ENCODE peak calls at places on chromosomes 4 and X, in seven cellular contexts. E, R, W, C, V, K and L are unnamed samples.

GRCh38 chr4:153873741-153874140 is 84.9 kb upstream of the SFRP2 start:
- DNase-seq in V (no peak), E (no peak), W (no peak), C (no peak), R (no peak), K (no peak), L (no peak)

GRCh38 chr4:46886711-46887110 is 22.3 kb downstream of the COX7B2 start:
- DNase-seq in W (no peak), K (no peak), E (peak; percentile 37), R (no peak), C (no peak), V (no peak), L (no peak)

GRCh38 chr4:41178372-41179085 is 35.8 kb downstream of the APBB2 start:
- DNase-seq in V (no peak), W (no peak), K (no peak), E (peak; percentile 95), C (no peak), R (no peak), L (no peak)

GRCh38 chrX:106306391-106306947 is 138.4 kb downstream of the PWWP3B start:
- DNase-seq in C (no peak), R (no peak), E (no peak), W (no peak), V (no peak), K (no peak), L (no peak)

GRCh38 chrX:48450076-48450475 is 20.0 kb downstream of the SLC38A5 start:
- DNase-seq in E (no peak), C (no peak), R (no peak), W (no peak), V (no peak), K (no peak), L (no peak)

GRCh38 chr4:35772291-35772690 is 472.0 kb downstream of the ARAP2 start:
- DNase-seq in V (no peak), R (no peak), W (no peak), C (no peak), E (no peak), K (no peak), L (no peak)

GRCh38 chr4:19177616-19178015 is 1074.1 kb upstream of the SLIT2 start:
- DNase-seq in E (peak; percentile 34), K (no peak), R (no peak), C (no peak), W (no peak), V (no peak), L (no peak)

GRCh38 chr4:82741188-82741587 is 57.4 kb downstream of the SCD5 start:
- DNase-seq in E (no peak), K (no peak), R (no peak), C (no peak), V (no peak), W (no peak), L (no peak)

GRCh38 chr4:84750956-84751275 is 168.0 kb downstream of the CDS1 start:
- DNase-seq in V (no peak), E (no peak), W (no peak), C (no peak), K (no peak), R (no peak), L (no peak)

DNA sequence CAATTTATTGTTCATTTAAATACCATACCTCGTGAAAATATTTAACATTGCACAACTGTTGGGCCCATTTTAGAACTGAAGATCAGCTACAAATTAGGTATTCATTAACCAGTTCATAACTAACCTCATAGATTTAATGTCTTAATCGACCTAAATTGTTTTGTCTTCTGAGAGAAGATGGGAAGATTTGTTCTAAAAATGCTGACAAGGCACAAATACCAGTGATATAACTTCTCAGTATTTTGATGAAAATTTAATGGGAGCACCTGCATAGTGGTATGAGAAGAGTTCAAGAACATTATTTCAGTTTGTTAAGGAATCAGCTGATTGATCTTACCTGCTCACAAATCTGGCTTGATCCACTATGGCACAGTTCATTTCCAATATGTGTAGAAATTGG is 33.9 kb downstream of the POF1B start:
- DNase-seq in E (no peak), V (no peak), R (no peak), K (no peak), W (no peak), C (no peak), L (no peak)
- H3K27me3 ChIP-seq in E (no peaks in the 10 kb centered on the region), V (no peaks in the 10 kb centered on the region), R (no peaks in the 10 kb centered on the region), K (no peaks in the 10 kb centered on the region), W (no peaks in the 10 kb centered on the region), C (no peaks in the 10 kb centered on the region), L (no peaks in the 10 kb centered on the region)

GRCh38 chrX:17829526-17829925 is 31.6 kb downstream of the RAI2 start:
- DNase-seq in R (no peak), E (peak; percentile 45), V (no peak), W (no peak), C (no peak), K (no peak), L (no peak)
- TF ChIP-seq CTCF in R (no peak), E (no peak), V (no peak), W (no peak), C (no peak), K (no peak), L (no peak)

GRCh38 chrX:118231464-118231863 is 114.4 kb upstream of the WDR44 start:
- DNase-seq in W (no peak), C (no peak), R (no peak), K (no peak), V (no peak), E (peak; percentile 49), L (no peak)
- H3K36me3 ChIP-seq in W (no peaks in the 10 kb centered on the region), C (no peaks in the 10 kb centered on the region), R (no peaks in the 10 kb centered on the region), K (no peaks in the 10 kb centered on the region), V (no peaks in the 10 kb centered on the region), E (no peaks in the 10 kb centered on the region), L (no peaks in the 10 kb centered on the region)

DNA sequence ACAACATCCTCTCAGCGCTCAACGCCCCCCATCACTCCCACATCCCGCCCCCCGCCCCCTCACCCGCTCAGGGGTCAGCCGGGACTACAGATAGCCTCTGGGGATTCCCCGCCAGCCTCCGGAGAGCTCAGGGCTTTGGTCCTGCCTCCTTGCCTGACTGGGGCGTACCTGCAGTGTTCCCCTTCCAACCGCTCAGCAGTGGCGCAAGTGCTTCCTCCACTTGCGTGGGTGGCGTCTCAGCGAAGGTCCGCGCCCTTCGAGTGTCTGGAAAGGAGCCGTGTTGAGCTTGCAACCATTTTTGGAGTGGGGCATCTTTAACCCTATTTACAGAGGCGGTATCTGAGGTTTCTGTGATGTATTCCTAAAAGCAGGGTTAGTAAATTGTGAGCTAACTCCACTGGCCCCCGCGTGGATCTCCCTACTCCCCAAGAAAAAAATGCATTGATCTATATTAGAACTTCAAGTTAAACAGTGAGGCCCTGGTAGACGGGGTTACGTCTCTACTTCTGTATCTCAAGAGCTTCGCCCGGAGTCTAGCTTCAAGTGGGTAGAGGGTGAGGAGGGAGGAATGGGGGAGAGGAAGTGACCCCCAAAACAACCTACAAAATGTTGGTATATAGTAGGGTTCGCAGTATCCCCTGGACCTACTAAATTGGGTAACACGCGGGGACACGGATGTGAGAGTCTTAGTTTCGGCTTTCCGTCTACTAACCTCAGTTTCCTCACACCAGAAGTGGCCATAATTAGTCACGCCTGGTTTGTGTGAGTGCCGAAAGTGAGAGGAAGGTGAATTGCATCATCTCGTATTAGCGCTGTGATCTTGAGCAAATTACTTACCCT is 16.1 kb downstream of the NKX3-2 start:
- DNase-seq in V (no peak), C (no peak), K (no peak), W (no peak), R (peak; percentile 68), E (no peak), L (peak; percentile 70)
- H3K27me3 ChIP-seq in V (peaks cover 98% of the 10 kb centered on the region), C (peaks cover 91% of the 10 kb centered on the region), K (peaks cover 95% of the 10 kb centered on the region), W (peaks cover 95% of the 10 kb centered on the region), R (peaks cover 74% of the 10 kb centered on the region), E (peaks cover 74% of the 10 kb centered on the region), L (peaks cover 4% of the 10 kb centered on the region)